ENCODE peak calls at places on chromosomes 3 and 15, in nine cellular contexts. P is endothelial cell, C is GM12865, R is heart left ventricle, Q is GM12878, J is foreskin fibroblast, Z is RWPE1, K is neural progenitor cell, S is adrenal gland. Y is an unnamed sample.

GRCh38 chr3:155908086-155908485 is 37.6 kb downstream of the GMPS start:
- DNase-seq in P (peak; percentile 13), R (no peak), Z (no peak), K (no peak), Q (no peak), C (no peak), S (no peak), J (no peak), Y (no peak)

GRCh38 chr3:188021502-188022040 is 132.4 kb upstream of the LPP start:
- DNase-seq in Z (no peak), C (no peak), P (no peak), S (no peak), Q (no peak), J (peak; percentile 69), R (no peak), K (no peak), Y (no peak)

GRCh38 chr15:71386448-71387236 is 271.4 kb downstream of the THSD4 start:
- DNase-seq in R (no peak), J (no peak), Z (no peak), K (peak; percentile 43), C (peak; percentile 47), Q (no peak), S (no peak), P (peak; percentile 16), Y (no peak)

GRCh38 chr3:37715976-37716375 is 145.7 kb upstream of the CTDSPL start:
- DNase-seq in C (no peak), R (no peak), P (no peak), S (peak; percentile 46), Q (no peak), Z (no peak), J (no peak), K (no peak), Y (no peak)

GRCh38 chr3:6928064-6928463 is 67.1 kb downstream of the GRM7 start:
- DNase-seq in Q (no peak), J (no peak), K (no peak), S (no peak), R (no peak), Z (no peak), C (no peak), P (no peak), Y (no peak)

GRCh38 chr15:78197632-78198031 is 36.7 kb downstream of the ACSBG1 start:
- DNase-seq in J (no peak), R (no peak), Z (no peak), Q (no peak), P (no peak), K (no peak), C (no peak), S (peak; percentile 25), Y (no peak)

GRCh38 chr3:173730391-173730790 is 332.8 kb downstream of the NLGN1 start:
- DNase-seq in P (no peak), R (no peak), Z (no peak), S (no peak), Q (no peak), K (no peak), J (no peak), C (no peak), Y (no peak)

GRCh38 chr3:127689266-127689860 is 16.6 kb downstream of the ABTB1 start:
- DNase-seq in C (no peak), P (no peak), Q (no peak), R (peak; percentile 13), S (peak; percentile 50), J (no peak), K (no peak), Z (no peak), Y (peak; percentile 0)

GRCh38 chr3:87435926-87436630 is 159.7 kb upstream of the POU1F1 start:
- DNase-seq in P (no peak), Z (no peak), Q (no peak), K (no peak), C (no peak), R (no peak), J (no peak), S (no peak), Y (no peak)

GRCh38 chr3:10926441-10926830 is 66.1 kb upstream of the SLC6A1 start:
- DNase-seq in P (no peak), Z (no peak), K (no peak), Q (no peak), J (no peak), S (no peak), C (no peak), R (no peak), Y (no peak)

GRCh38 chr3:134685881-134686802 is 35.3 kb upstream of the KY start:
- DNase-seq in P (no peak), Z (no peak), J (peak; percentile 48), R (no peak), Q (no peak), S (no peak), K (no peak), C (no peak), Y (no peak)

GRCh38 chr3:173553635-173554280 is 156.2 kb downstream of the NLGN1 start:
- DNase-seq in J (peak; percentile 11), S (no peak), K (peak; percentile 57), P (peak; percentile 14), C (peak; percentile 4), Z (peak; percentile 8), Q (no peak), R (no peak), Y (peak; percentile 15)

GRCh38 chr3:40631341-40631995 is 106.7 kb downstream of the ZNF621 start:
- DNase-seq in C (no peak), R (no peak), Q (no peak), Z (no peak), K (no peak), S (no peak), J (no peak), P (no peak), Y (no peak)

DNA sequence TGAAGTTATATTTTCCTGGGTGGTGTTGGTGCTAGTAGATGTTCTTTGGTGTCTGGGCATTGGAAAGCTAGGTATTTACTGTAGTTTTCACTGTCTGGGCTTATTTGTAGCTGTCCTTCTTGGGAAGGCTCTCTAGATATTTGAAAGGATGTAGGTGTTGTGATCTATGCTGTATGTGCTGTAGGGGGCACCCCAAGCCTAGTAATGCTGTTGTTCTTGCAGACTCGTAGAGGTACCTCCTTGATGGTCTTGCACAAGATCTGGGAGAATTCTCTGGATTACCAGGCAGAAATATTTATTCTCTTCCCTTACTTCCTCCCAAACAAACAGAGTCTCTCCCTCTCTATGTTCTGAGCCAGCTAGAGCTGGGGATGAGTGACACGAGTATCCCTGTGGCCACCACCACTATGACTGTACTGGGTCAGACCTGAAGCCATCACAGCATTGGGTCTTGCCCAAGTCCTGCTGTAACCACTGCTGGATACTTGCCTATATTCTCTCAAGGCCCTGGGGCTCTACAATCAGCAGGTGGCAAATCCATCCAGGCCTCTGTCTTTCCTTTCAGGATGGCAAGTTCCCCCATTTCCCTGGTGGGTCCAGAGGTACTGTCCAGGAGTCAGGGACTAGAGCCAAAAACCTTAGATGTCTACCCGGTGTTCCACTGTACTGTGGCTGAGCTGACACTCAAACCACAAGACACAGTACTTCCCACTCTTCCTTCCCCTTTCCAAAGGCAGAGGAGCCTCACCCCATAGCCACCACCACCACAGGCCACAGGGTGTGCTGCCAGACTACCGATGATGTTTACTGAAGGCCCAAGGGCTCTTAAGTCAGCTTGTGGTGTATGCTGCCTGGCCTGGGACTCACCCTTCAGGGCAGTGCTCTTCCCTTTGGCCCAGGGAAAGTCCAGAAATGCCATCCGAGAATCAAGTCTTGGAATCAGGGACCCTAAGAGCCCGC is 195.2 kb upstream of the DPPA4 start:
- DNase-seq in Q (no peak), J (peak; percentile 13), S (peak; percentile 79), K (peak; percentile 75), P (peak; percentile 60), C (peak; percentile 20), Z (no peak), R (no peak), Y (peak; percentile 49)
- TF ChIP-seq CTCF in Q (no peak), J (peak; percentile 25), S (peak; percentile 39), K (peak; percentile 69), P (no peak), C (peak; percentile 16), Z (no peak), R (peak; percentile 13), Y (peak; percentile 52)

GRCh38 chr3:51982352-51982837 is 940 bp upstream of the ACY1 start:
- DNase-seq in C (peak; percentile 80), Q (no peak), Z (peak; percentile 57), K (peak; percentile 68), J (no peak), R (no peak), S (no peak), P (peak; percentile 54), Y (no peak)

GRCh38 chr3:51982838-51983577 is at the start of gene ACY1:
- DNase-seq in J (peak; percentile 90), C (peak; percentile 89), K (peak; percentile 96), R (peak; percentile 92), Q (peak; percentile 43), S (peak; percentile 92), P (peak; percentile 83), Z (peak; percentile 90), Y (peak; percentile 87)

GRCh38 chr3:51978143-51978502 is 3.3 kb downstream of the ABHD14A start:
- DNase-seq in C (no peak), P (no peak), R (no peak), Z (no peak), K (no peak), J (no peak), Q (no peak), S (no peak), Y (no peak)

GRCh38 chr3:51977449-51978142 is 2.7 kb downstream of the ABHD14A start:
- DNase-seq in Z (no peak), P (no peak), K (no peak), C (no peak), J (no peak), R (no peak), S (no peak), Q (no peak), Y (no peak)

GRCh38 chr3:51980253-51980652 is 3.1 kb upstream of the ACY1 start:
- DNase-seq in R (no peak), K (no peak), Z (no peak), S (no peak), C (no peak), J (no peak), Q (no peak), P (no peak), Y (no peak)
- TF ChIP-seq CTCF in R (no peak), K (no peak), Z (no peak), S (no peak), C (no peak), J (no peak), Q (no peak), P (no peak), Y (no peak)

GRCh38 chr15:28118083-28118482 is 19.0 kb upstream of the OCA2 start:
- DNase-seq in S (no peak), R (no peak), Z (no peak), K (no peak), J (no peak), P (no peak), C (no peak), Q (no peak), Y (no peak)
- TF ChIP-seq CTCF in S (no peak), R (no peak), Z (no peak), K (no peak), J (no peak), P (no peak), C (no peak), Q (no peak), Y (no peak)

DNA sequence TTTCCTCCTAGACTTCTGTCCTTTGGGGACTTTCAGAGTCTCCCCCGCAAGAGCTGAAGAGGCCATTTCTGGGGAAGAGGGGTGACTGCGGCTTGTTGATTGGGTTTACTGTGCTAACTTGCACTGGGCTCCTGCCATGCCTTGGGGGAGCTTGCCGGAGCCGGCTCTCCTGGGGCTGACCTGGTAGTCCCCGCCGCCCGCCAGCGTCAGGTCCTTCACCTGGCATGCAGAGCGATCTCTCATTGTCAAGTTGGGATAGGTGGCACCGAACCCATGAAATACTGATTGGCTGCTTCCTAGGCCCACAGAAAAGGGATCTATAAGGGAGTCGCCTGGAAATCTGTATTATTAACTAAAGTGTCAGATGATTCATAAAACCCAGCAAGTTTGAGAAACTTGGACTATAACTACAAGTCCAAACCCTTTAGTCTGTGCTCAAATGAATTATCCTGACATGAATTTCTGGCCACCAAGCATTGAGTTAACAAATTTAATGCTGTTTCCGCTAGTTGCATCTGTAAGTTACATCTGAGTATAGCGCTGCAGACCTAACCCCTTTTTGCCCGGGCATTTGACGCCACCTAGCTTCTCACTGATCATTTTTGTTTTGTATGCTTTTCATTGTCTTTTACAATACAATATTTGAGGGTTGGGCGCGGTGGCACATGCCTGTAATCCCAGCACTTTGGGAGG is 605 bp upstream of the IMP3 start:
- DNase-seq in C (peak; percentile 74), P (no peak), Q (peak; percentile 52), Z (no peak), K (peak; percentile 33), R (no peak), S (peak; percentile 63), J (peak; percentile 37), Y (no peak)
- TF ChIP-seq CTCF in C (peak; percentile 36), P (no peak), Q (peak; percentile 36), Z (peak; percentile 65), K (peak; percentile 27), R (peak; percentile 17), S (peak; percentile 29), J (peak; percentile 7), Y (no peak)

Y was measured in nephron progenitor cell.